ENCODE peak calls at places on chromosome 20, in four cellular contexts. U is tibial nerve; W is CD8-positive, alpha-beta T cell; M is amygdala. V is an unnamed sample.

GRCh38 chr20:2946988-2947961 is 74.0 kb downstream of the PTPRA start:
- DNase-seq in U (peak), W (no peak), M (peak), V (peak)

GRCh38 chr20:50604451-50604850 is 86.9 kb downstream of the RIPOR3 start:
- DNase-seq in U (no peak), W (no peak), M (no peak), V (no peak)

GRCh38 chr20:58461104-58461503 is 54.1 kb downstream of the APCDD1L start:
- DNase-seq in U (no peak), W (no peak), M (no peak), V (no peak)

GRCh38 chr20:64223526-64224067 is 32.0 kb upstream of the PCMTD2 start:
- DNase-seq in U (no peak), W (no peak), M (no peak), V (peak)

GRCh38 chr20:14055127-14055742 is 59.9 kb downstream of the MACROD2 start:
- DNase-seq in U (peak), W (no peak), M (no peak), V (peak)

GRCh38 chr20:63246490-63247284 is 7.6 kb downstream of the NKAIN4 start:
- DNase-seq in U (no peak), W (no peak), M (no peak), V (no peak)

GRCh38 chr20:50558483-50558925 is 48.3 kb downstream of the PTPN1 start:
- DNase-seq in U (no peak), W (no peak), M (no peak), V (no peak)

GRCh38 chr20:5825136-5825719 is 75.0 kb downstream of the SHLD1 start:
- DNase-seq in U (no peak), W (no peak), M (no peak), V (no peak)

GRCh38 chr20:43492101-43492500 is 15.4 kb upstream of the L3MBTL1 start:
- DNase-seq in U (no peak), W (no peak), M (no peak), V (no peak)

GRCh38 chr20:47352332-47353223 is 3.9 kb downstream of the ZMYND8 start:
- DNase-seq in U (no peak), W (no peak), M (peak), V (no peak)

GRCh38 chr20:29873946-29874345 is 1383.5 kb upstream of the DEFB115 start:
- DNase-seq in U (no peak), W (no peak), M (no peak), V (no peak)

GRCh38 chr20:23050847-23051627 is 1.6 kb upstream of the THBD start:
- DNase-seq in U (peak), W (no peak), M (no peak), V (no peak)

GRCh38 chr20:14207591-14207990 is 129.8 kb downstream of the FLRT3 start:
- DNase-seq in U (no peak), W (no peak), M (no peak), V (no peak)

GRCh38 chr20:18496042-18496441 is 983 bp downstream of the RBBP9 start:
- DNase-seq in U (no peak), W (no peak), M (no peak), V (no peak)

GRCh38 chr20:45343867-45344721 is 4.1 kb downstream of the SDC4 start:
- DNase-seq in U (no peak), W (no peak), M (peak), V (peak)

GRCh38 chr20:51461306-51461705 is 81.2 kb downstream of the NFATC2 start:
- DNase-seq in U (no peak), W (no peak), M (no peak), V (no peak)

GRCh38 chr20:50276119-50277063 is 85.8 kb downstream of the CEBPB start:
- DNase-seq in U (no peak), W (no peak), M (no peak), V (no peak)

GRCh38 chr20:63346131-63347080 is 14.7 kb downstream of the CHRNA4 start:
- DNase-seq in U (no peak), W (no peak), M (peak), V (no peak)

GRCh38 chr20:43536041-43536816 is 22.6 kb upstream of the SGK2 start:
- DNase-seq in U (no peak), W (no peak), M (no peak), V (no peak)

GRCh38 chr20:62156254-62156556 is 12.6 kb downstream of the SS18L1 start:
- DNase-seq in U (no peak), W (no peak), M (no peak), V (no peak)

GRCh38 chr20:24987244-24987643 is 5.3 kb downstream of the APMAP start:
- DNase-seq in U (no peak), W (no peak), M (no peak), V (peak)

GRCh38 chr20:4483481-4483880 is 238.2 kb upstream of the PRND start:
- DNase-seq in U (no peak), W (no peak), M (no peak), V (no peak)

GRCh38 chr20:5489596-5489995 is 172.8 kb upstream of the PROKR2 start:
- DNase-seq in U (no peak), W (no peak), M (no peak), V (no peak)

V was measured in HepG2.